ENCODE peak calls at places on chromosomes 11 and 22, in four cellular contexts. M is A549, G is K562, Z is endothelial cell of umbilical vein. S is an unnamed sample.

GRCh38 chr22:31084811-31085492 is 3.8 kb downstream of the SMTN start:
- DNase-seq in M (no peak), Z (peak), G (peak), S (peak)

GRCh38 chr22:46432164-46433068 is 96.9 kb downstream of the TRMU start:
- DNase-seq in M (no peak), Z (no peak), G (no peak), S (no peak)

GRCh38 chr11:1820463-1821325 is 14.1 kb upstream of the SYT8 start:
- DNase-seq in G (no peak), Z (no peak), M (no peak), S (no peak)

GRCh38 chr22:50678651-50679521 is 6.3 kb downstream of the SHANK3 start:
- DNase-seq in G (no peak), M (no peak), Z (no peak), S (no peak)

GRCh38 chr11:2154195-2154585 is 6.8 kb downstream of the INS start:
- DNase-seq in Z (no peak), M (no peak), G (no peak), S (no peak)

GRCh38 chr22:44070029-44070428 is 45.9 kb downstream of the PARVB start:
- DNase-seq in G (no peak), M (no peak), Z (no peak), S (no peak)

GRCh38 chr11:72013765-72014711 is 15.3 kb downstream of the IL18BP start:
- DNase-seq in Z (no peak), G (no peak), M (no peak), S (no peak)

GRCh38 chr11:95230054-95231034 is 658 bp downstream of the SESN3 start:
- DNase-seq in G (peak), Z (peak), M (peak), S (peak)

GRCh38 chr11:119919656-119920055 is 190.7 kb upstream of the NECTIN1 start:
- DNase-seq in M (no peak), G (no peak), Z (no peak), S (peak)

GRCh38 chr22:47465809-47466208 is 703.4 kb downstream of the TBC1D22A start:
- DNase-seq in M (no peak), G (no peak), Z (no peak), S (no peak)

GRCh38 chr11:98701541-98701940 is 319.2 kb upstream of the CNTN5 start:
- DNase-seq in M (no peak), G (no peak), Z (no peak), S (no peak)

GRCh38 chr11:122814401-122814800 is 23.9 kb upstream of the CRTAM start:
- DNase-seq in Z (no peak), M (no peak), G (no peak), S (no peak)

GRCh38 chr11:70595452-70595851 is 197.1 kb downstream of the CTTN start:
- DNase-seq in Z (no peak), G (no peak), M (no peak), S (peak)

GRCh38 chr11:9016916-9017642 is 13.3 kb upstream of the NRIP3 start:
- DNase-seq in Z (peak), G (no peak), M (no peak), S (no peak)

GRCh38 chr22:49972163-49973017 is 11.8 kb downstream of the PIM3 start:
- DNase-seq in M (no peak), G (peak), Z (no peak), S (no peak)

GRCh38 chr11:117442869-117443239 is 115.2 kb downstream of the CEP164 start:
- DNase-seq in Z (no peak), G (no peak), M (no peak), S (no peak)

GRCh38 chr11:77167111-77167626 is 39.1 kb downstream of the MYO7A start:
- DNase-seq in M (no peak), G (no peak), Z (no peak), S (no peak)

GRCh38 chr11:56624661-56625110 is 10.0 kb upstream of the OR5M1 start:
- DNase-seq in G (peak), M (peak), Z (no peak), S (peak)

GRCh38 chr11:109304159-109304558 is 117.8 kb upstream of the C11orf87 start:
- DNase-seq in Z (no peak), G (no peak), M (no peak), S (no peak)

GRCh38 chr11:111408789-111409727 is 30.0 kb upstream of the POU2AF1 start:
- DNase-seq in G (no peak), M (no peak), Z (no peak), S (peak)

GRCh38 chr11:65217441-65218423 is 36.0 kb downstream of the CAPN1 start:
- DNase-seq in M (no peak), G (no peak), Z (no peak), S (no peak)

GRCh38 chr11:2295971-2296912 is 5.5 kb downstream of the C11orf21 start:
- DNase-seq in G (no peak), M (no peak), Z (no peak), S (peak)

GRCh38 chr11:64841592-64842365 is 2.7 kb downstream of the CDC42BPG start:
- DNase-seq in M (no peak), Z (no peak), G (peak), S (no peak)

GRCh38 chr11:94147433-94147845 is 18.8 kb downstream of the PANX1 start:
- DNase-seq in G (no peak), M (no peak), Z (no peak), S (peak)

GRCh38 chr11:125903753-125904659 is at the start of gene DDX25:
- DNase-seq in Z (no peak), M (no peak), G (no peak), S (no peak)

GRCh38 chr11:12111482-12112149 is 1.2 kb downstream of the MICAL2 start:
- DNase-seq in Z (no peak), G (no peak), M (no peak), S (peak)

GRCh38 chr11:130209128-130209932 is 49.7 kb downstream of the ST14 start:
- DNase-seq in M (no peak), G (no peak), Z (no peak), S (no peak)

GRCh38 chr11:127943763-127944162 is 643.6 kb downstream of the ETS1 start:
- DNase-seq in M (no peak), Z (no peak), G (no peak), S (no peak)

GRCh38 chr11:22130462-22131053 is 62.3 kb upstream of the ANO5 start:
- DNase-seq in Z (no peak), G (no peak), M (no peak), S (peak)

GRCh38 chr11:118834428-118835028 is 43.6 kb upstream of the DDX6 start:
- DNase-seq in M (no peak), G (no peak), Z (no peak), S (peak)

DNA sequence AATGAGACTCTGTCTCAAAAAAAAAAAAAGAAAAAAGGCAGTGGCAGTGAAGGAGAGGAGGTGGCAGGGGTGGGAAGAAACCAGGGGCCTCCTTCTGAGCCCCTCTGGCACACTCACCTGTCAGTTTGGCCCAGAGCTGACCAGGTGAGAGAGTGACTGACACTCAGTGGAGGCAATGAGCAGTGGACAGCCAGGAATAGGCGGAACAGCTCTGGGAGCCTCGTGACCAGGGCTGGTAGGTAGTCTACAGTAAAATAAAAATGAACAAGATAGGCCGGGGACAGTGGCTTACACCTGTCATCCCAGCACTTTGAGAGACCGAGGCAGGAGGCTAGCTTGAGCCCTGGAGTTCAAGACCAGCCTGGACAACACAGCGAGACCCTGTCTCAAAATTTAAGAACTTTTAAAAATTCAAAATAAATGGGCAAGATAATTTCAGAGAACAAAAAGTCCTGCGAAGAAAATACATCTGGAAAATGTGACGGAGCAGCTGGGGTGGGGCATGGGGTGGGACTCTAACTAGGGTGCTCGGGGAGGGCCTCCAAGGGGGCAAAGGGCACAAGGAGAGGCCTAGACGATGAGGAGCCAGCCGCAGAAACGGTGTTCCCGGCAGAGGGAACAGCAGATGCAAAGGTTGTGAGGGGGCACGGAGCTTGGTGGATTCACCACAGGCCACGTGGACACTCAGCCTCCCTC is 3.8 kb upstream of the PDXP start:
- DNase-seq in Z (no peak), M (no peak), G (no peak), S (no peak)
- TF ChIP-seq MAX in Z (no peak), M (no peak), G (no peak), S (no peak)

GRCh38 chr11:3786781-3787428 is 10.4 kb downstream of the NUP98 start:
- DNase-seq in Z (peak), M (no peak), G (no peak), S (no peak)

GRCh38 chr11:3782963-3783362 is 14.4 kb downstream of the NUP98 start:
- DNase-seq in M (no peak), G (no peak), Z (no peak), S (no peak)

GRCh38 chr11:3775761-3776406 is 21.5 kb downstream of the NUP98 start:
- DNase-seq in M (no peak), Z (no peak), G (no peak), S (no peak)

GRCh38 chr11:3781423-3781822 is 15.9 kb downstream of the NUP98 start:
- DNase-seq in G (no peak), M (no peak), Z (no peak), S (peak)
- TF ChIP-seq MYC in G (no peak), M (no peak), Z (no peak), S (no peak)

GRCh38 chr11:104609766-104610165 is 288.5 kb downstream of the CASP12 start:
- DNase-seq in G (no peak), Z (no peak), M (no peak), S (no peak)

GRCh38 chr11:104610597-104610996 is 287.7 kb downstream of the CASP12 start:
- DNase-seq in M (no peak), G (no peak), Z (no peak), S (no peak)

GRCh38 chr11:104614117-104614716 is 284.0 kb downstream of the CASP12 start:
- DNase-seq in M (no peak), Z (no peak), G (no peak), S (no peak)

GRCh38 chr11:104609297-104609696 is 289.0 kb downstream of the CASP12 start:
- DNase-seq in G (no peak), Z (peak), M (peak), S (peak)
- TF ChIP-seq MAX in G (no peak), Z (no peak), M (no peak), S (no peak)

GRCh38 chr22:25023879-25024278 is 71.4 kb downstream of the KIAA1671 start:
- DNase-seq in G (no peak), Z (no peak), M (no peak), S (no peak)

GRCh38 chr22:25021409-25021808 is 68.9 kb downstream of the KIAA1671 start:
- DNase-seq in G (no peak), M (no peak), Z (no peak), S (no peak)

GRCh38 chr22:25024895-25025294 is 72.4 kb downstream of the KIAA1671 start:
- DNase-seq in G (no peak), M (no peak), Z (no peak), S (no peak)

GRCh38 chr22:25019427-25020184 is 67.1 kb downstream of the KIAA1671 start:
- DNase-seq in Z (no peak), M (no peak), G (no peak), S (no peak)

GRCh38 chr22:25021976-25022711 is 69.6 kb downstream of the KIAA1671 start:
- DNase-seq in M (no peak), G (no peak), Z (no peak), S (no peak)
- TF ChIP-seq MYC in M (no peak), G (no peak), Z (no peak), S (no peak)

GRCh38 chr11:100716848-100717247 is 29.8 kb downstream of the ARHGAP42 start:
- DNase-seq in G (no peak), M (no peak), Z (no peak), S (no peak)
- TF ChIP-seq MAX in G (no peak), M (no peak), Z (no peak), S (no peak)

GRCh38 chr22:39928556-39929401 is 27.9 kb downstream of the GRAP2 start:
- DNase-seq in G (no peak), Z (no peak), M (no peak), S (no peak)
- TF ChIP-seq MYC in G (no peak), Z (no peak), M (no peak), S (no peak)

GRCh38 chr11:131688056-131688693 is 317.8 kb downstream of the NTM start:
- DNase-seq in Z (peak), M (peak), G (peak), S (peak)
- TF ChIP-seq MAX in Z (no peak), M (no peak), G (no peak), S (no peak)

GRCh38 chr11:61127991-61128390 is 25.7 kb downstream of the CD5 start:
- DNase-seq in Z (no peak), M (no peak), G (no peak), S (no peak)

GRCh38 chr11:61131186-61131585 is 28.9 kb downstream of the CD5 start:
- DNase-seq in G (no peak), M (no peak), Z (no peak), S (no peak)

GRCh38 chr11:61128947-61129346 is 26.7 kb downstream of the CD5 start:
- DNase-seq in M (no peak), Z (no peak), G (no peak), S (no peak)

GRCh38 chr11:61131586-61131985 is 29.3 kb downstream of the CD5 start:
- DNase-seq in G (no peak), Z (no peak), M (no peak), S (no peak)

GRCh38 chr11:61129608-61130523 is 27.6 kb downstream of the CD5 start:
- DNase-seq in Z (peak), G (peak), M (peak), S (peak)
- TF ChIP-seq MYC in Z (no peak), G (peak), M (no peak), S (peak)

GRCh38 chr11:47994417-47994816 is 14.1 kb downstream of the PTPRJ start:
- DNase-seq in G (no peak), Z (no peak), M (no peak), S (peak)

GRCh38 chr11:47991894-47992293 is 11.5 kb downstream of the PTPRJ start:
- DNase-seq in Z (no peak), G (no peak), M (no peak), S (no peak)

GRCh38 chr11:47989779-47990178 is 9.4 kb downstream of the PTPRJ start:
- DNase-seq in G (no peak), Z (no peak), M (no peak), S (no peak)

GRCh38 chr11:47992959-47993820 is 12.8 kb downstream of the PTPRJ start:
- DNase-seq in M (peak), Z (peak), G (peak), S (peak)

GRCh38 chr11:47991266-47991830 is 11.0 kb downstream of the PTPRJ start:
- DNase-seq in M (no peak), Z (peak), G (no peak), S (peak)
- TF ChIP-seq MAX in M (no peak), Z (no peak), G (peak), S (no peak)

S was measured in NB4.